ENCODE peak calls at places on chromosomes 12 and 14, in seven cellular contexts. P, A, C, E, Z, H and B are unnamed samples.

GRCh38 chr14:68965261-68965761 is 13.8 kb downstream of the ACTN1 start:
- DNase-seq in P (no peak), A (no peak), C (no peak), E (no peak), Z (no peak), H (no peak), B (no peak)

GRCh38 chr12:7970475-7971252 is 34.7 kb upstream of the SLC2A3 start:
- DNase-seq in P (peak; percentile 61), A (no peak), C (peak; percentile 86), E (peak; percentile 92), Z (peak; percentile 93), H (peak; percentile 73), B (no peak)

GRCh38 chr12:25929096-25929637 is 29.3 kb upstream of the RASSF8 start:
- DNase-seq in P (no peak), A (no peak), C (no peak), E (no peak), Z (no peak), H (no peak), B (no peak)

GRCh38 chr12:93237235-93237915 is 140.3 kb upstream of the NUDT4 start:
- DNase-seq in P (no peak), A (peak; percentile 13), C (no peak), E (no peak), Z (no peak), H (no peak), B (no peak)

GRCh38 chr14:76958975-76959710 is 69.4 kb downstream of the IRF2BPL start:
- DNase-seq in P (peak; percentile 64), A (peak; percentile 81), C (peak; percentile 77), E (no peak), Z (peak; percentile 82), H (peak; percentile 79), B (no peak)

GRCh38 chr12:34403706-34404376 is 381.5 kb downstream of the ALG10 start:
- DNase-seq in P (no peak), A (no peak), C (peak; percentile 0), E (peak; percentile 8), Z (no peak), H (no peak), B (no peak)

GRCh38 chr12:116318738-116319050 is 41.2 kb upstream of the MED13L start:
- DNase-seq in P (no peak), A (no peak), C (no peak), E (no peak), Z (no peak), H (no peak), B (no peak)

GRCh38 chr12:119998471-119999245 is 9.6 kb downstream of the BICDL1 start:
- DNase-seq in P (no peak), A (no peak), C (no peak), E (no peak), Z (no peak), H (no peak), B (no peak)

GRCh38 chr14:104563742-104564615 is 15.6 kb upstream of the C14orf180 start:
- DNase-seq in P (peak; percentile 51), A (peak; percentile 18), C (peak; percentile 98), E (peak; percentile 96), Z (peak; percentile 68), H (no peak), B (peak; percentile 2)

GRCh38 chr12:105083551-105084105 is 630 bp downstream of the ALDH1L2 start:
- DNase-seq in P (no peak), A (no peak), C (peak; percentile 49), E (peak; percentile 50), Z (peak; percentile 63), H (no peak), B (no peak)

GRCh38 chr12:116389990-116390655 is 112.6 kb upstream of the MED13L start:
- DNase-seq in P (peak; percentile 31), A (no peak), C (no peak), E (no peak), Z (no peak), H (no peak), B (no peak)

GRCh38 chr14:34059037-34059924 is 108.4 kb upstream of the EGLN3 start:
- DNase-seq in P (no peak), A (no peak), C (no peak), E (no peak), Z (peak; percentile 72), H (no peak), B (no peak)

GRCh38 chr12:3667485-3667884 is 85.4 kb downstream of the CRACR2A start:
- DNase-seq in P (no peak), A (no peak), C (no peak), E (no peak), Z (no peak), H (no peak), B (no peak)

GRCh38 chr14:93959239-93960107 is 16.9 kb downstream of the ASB2 start:
- DNase-seq in P (peak; percentile 88), A (peak; percentile 98), C (no peak), E (no peak), Z (peak; percentile 13), H (peak; percentile 90), B (peak; percentile 89)

GRCh38 chr12:54412786-54413185 is 6.3 kb downstream of the ITGA5 start:
- DNase-seq in P (no peak), A (no peak), C (no peak), E (peak; percentile 39), Z (no peak), H (no peak), B (no peak)

GRCh38 chr12:54414191-54414525 is 4.9 kb downstream of the ITGA5 start:
- DNase-seq in P (no peak), A (no peak), C (no peak), E (no peak), Z (no peak), H (no peak), B (no peak)

GRCh38 chr12:54411398-54412241 is 7.4 kb downstream of the ITGA5 start:
- DNase-seq in P (no peak), A (no peak), C (no peak), E (peak; percentile 67), Z (peak; percentile 55), H (no peak), B (peak; percentile 82)

GRCh38 chr12:54413284-54414190 is 5.5 kb downstream of the ITGA5 start:
- DNase-seq in P (no peak), A (no peak), C (no peak), E (no peak), Z (no peak), H (no peak), B (no peak)

GRCh38 chr12:54412348-54412747 is 6.7 kb downstream of the ITGA5 start:
- DNase-seq in P (no peak), A (no peak), C (no peak), E (peak; percentile 39), Z (no peak), H (no peak), B (no peak)
- H3K4me1 ChIP-seq in P (peaks cover 5% of the 10 kb centered on the region), A (peaks cover 8% of the 10 kb centered on the region), C (peaks cover 40% of the 10 kb centered on the region), E (no peaks in the 10 kb centered on the region), Z (peaks cover 32% of the 10 kb centered on the region), H (peaks cover 16% of the 10 kb centered on the region), B (peaks cover 24% of the 10 kb centered on the region)

GRCh38 chr12:95380997-95381786 is 92.8 kb upstream of the METAP2 start:
- DNase-seq in P (no peak), A (no peak), C (no peak), E (no peak), Z (no peak), H (no peak), B (no peak)

GRCh38 chr12:95386056-95386455 is 87.9 kb upstream of the METAP2 start:
- DNase-seq in P (no peak), A (no peak), C (no peak), E (no peak), Z (no peak), H (no peak), B (no peak)

GRCh38 chr12:95384785-95385184 is 89.2 kb upstream of the METAP2 start:
- DNase-seq in P (no peak), A (no peak), C (no peak), E (no peak), Z (no peak), H (no peak), B (no peak)

GRCh38 chr12:95385246-95385645 is 88.7 kb upstream of the METAP2 start:
- DNase-seq in P (no peak), A (no peak), C (no peak), E (no peak), Z (peak; percentile 12), H (no peak), B (no peak)

GRCh38 chr12:95385646-95386045 is 88.3 kb upstream of the METAP2 start:
- DNase-seq in P (no peak), A (no peak), C (no peak), E (no peak), Z (peak; percentile 21), H (no peak), B (no peak)
- TF ChIP-seq SIN3A in P (no peak), A (no peak), C (no peak), E (no peak), Z (no peak), H (no peak), B (no peak)

GRCh38 chr14:54672688-54673087 is 105.8 kb downstream of the SAMD4A start:
- DNase-seq in P (no peak), A (no peak), C (no peak), E (no peak), Z (no peak), H (no peak), B (no peak)

GRCh38 chr14:54673193-54674121 is 106.5 kb downstream of the SAMD4A start:
- DNase-seq in P (no peak), A (no peak), C (no peak), E (no peak), Z (peak; percentile 40), H (no peak), B (no peak)

GRCh38 chr14:54672181-54672580 is 105.3 kb downstream of the SAMD4A start:
- DNase-seq in P (no peak), A (no peak), C (no peak), E (no peak), Z (no peak), H (no peak), B (no peak)

GRCh38 chr14:54675236-54676125 is 108.6 kb downstream of the SAMD4A start:
- DNase-seq in P (no peak), A (no peak), C (no peak), E (no peak), Z (no peak), H (no peak), B (no peak)

GRCh38 chr14:54674342-54674741 is 107.4 kb downstream of the SAMD4A start:
- DNase-seq in P (no peak), A (no peak), C (no peak), E (no peak), Z (no peak), H (no peak), B (no peak)
- H3K4me1 ChIP-seq in P (peaks cover 21% of the 10 kb centered on the region), A (peaks cover 35% of the 10 kb centered on the region), C (peaks cover 57% of the 10 kb centered on the region), E (peaks cover 30% of the 10 kb centered on the region), Z (no peaks in the 10 kb centered on the region), H (peaks cover 14% of the 10 kb centered on the region), B (peaks cover 26% of the 10 kb centered on the region)

GRCh38 chr14:64841772-64842490 is 37.8 kb downstream of the SPTB start:
- DNase-seq in P (no peak), A (no peak), C (no peak), E (no peak), Z (peak; percentile 90), H (no peak), B (no peak)

GRCh38 chr14:64844993-64845536 is 34.6 kb downstream of the SPTB start:
- DNase-seq in P (no peak), A (no peak), C (no peak), E (no peak), Z (peak; percentile 73), H (no peak), B (no peak)

GRCh38 chr14:64848239-64848638 is 31.5 kb downstream of the SPTB start:
- DNase-seq in P (no peak), A (no peak), C (no peak), E (no peak), Z (no peak), H (no peak), B (no peak)

GRCh38 chr14:64844272-64844671 is 35.4 kb downstream of the SPTB start:
- DNase-seq in P (no peak), A (no peak), C (no peak), E (no peak), Z (no peak), H (peak; percentile 35), B (no peak)

GRCh38 chr14:64845878-64846277 is 33.8 kb downstream of the SPTB start:
- DNase-seq in P (no peak), A (no peak), C (peak; percentile 41), E (no peak), Z (peak; percentile 45), H (no peak), B (no peak)
- TF ChIP-seq SIN3A in P (no peak), A (no peak), C (no peak), E (no peak), Z (no peak), H (no peak), B (no peak)